ENCODE peak calls at places on chromosomes 1 and 21, in ten cellular contexts. K is activated effector memory CD4-positive, alpha-beta T cell treated with Interleukin-2 at 50 U/mL for 16 hours; P is fibroblast of lung; J is kidney glomerular epithelial cell; A is AG08396; B is HCEC 1CT; D is naive thymus-derived CD8-positive, alpha-beta T cell; E is NB4; F is posterior cingulate gyrus; C is GM23338. V is an unnamed sample.

GRCh38 chr1:241275981-241276380 is 81.0 kb downstream of the RGS7 start:
- DNase-seq in K (no peak), P (no peak), J (no peak), A (no peak), B (no peak), D (no peak), E (no peak), F (no peak), C (no peak), V (no peak)

GRCh38 chr1:19504796-19505693 is 19.7 kb upstream of the CAPZB start:
- DNase-seq in K (no peak), P (peak; percentile 98), J (peak; percentile 77), A (peak; percentile 47), B (peak; percentile 35), D (no peak), E (no peak), F (no peak), C (no peak), V (no peak)

GRCh38 chr1:165854101-165854845 is 26.9 kb downstream of the UCK2 start:
- DNase-seq in K (no peak), P (peak; percentile 78), J (peak; percentile 48), A (peak; percentile 78), B (peak; percentile 94), D (no peak), E (peak; percentile 97), F (no peak), C (no peak), V (no peak)

GRCh38 chr1:30377230-30378022 is 346.0 kb downstream of the MATN1 start:
- DNase-seq in K (no peak), P (no peak), J (no peak), A (no peak), B (no peak), D (no peak), E (peak; percentile 25), F (no peak), C (no peak), V (no peak)

GRCh38 chr1:3636531-3636930 is 11.7 kb downstream of the TPRG1L start:
- DNase-seq in K (no peak), P (no peak), J (no peak), A (no peak), B (no peak), D (no peak), E (no peak), F (no peak), C (no peak), V (no peak)

GRCh38 chr1:2855206-2856075 is 53.9 kb upstream of the TTC34 start:
- DNase-seq in K (no peak), P (no peak), J (no peak), A (no peak), B (no peak), D (no peak), E (no peak), F (peak; percentile 15), C (no peak), V (no peak)

GRCh38 chr1:201859424-201859823 is 29.3 kb upstream of the SHISA4 start:
- DNase-seq in K (no peak), P (no peak), J (no peak), A (no peak), B (no peak), D (no peak), E (no peak), F (no peak), C (no peak), V (no peak)

GRCh38 chr21:39014751-39015150 is 168.5 kb downstream of the PSMG1 start:
- DNase-seq in K (no peak), P (peak; percentile 99), J (peak; percentile 40), A (peak; percentile 81), B (peak; percentile 98), D (no peak), E (peak; percentile 83), F (no peak), C (no peak), V (no peak)

GRCh38 chr1:18320051-18320450 is 160.7 kb upstream of the KLHDC7A start:
- DNase-seq in K (no peak), P (no peak), J (no peak), A (no peak), B (no peak), D (no peak), E (no peak), F (no peak), C (no peak), V (no peak)

GRCh38 chr1:71093938-71094337 is 13.1 kb upstream of the ZRANB2 start:
- DNase-seq in K (no peak), P (peak; percentile 60), J (no peak), A (no peak), B (peak; percentile 54), D (no peak), E (peak; percentile 21), F (no peak), C (no peak), V (no peak)

GRCh38 chr1:150551049-150551783 is 2.0 kb downstream of the ADAMTSL4 start:
- DNase-seq in K (no peak), P (no peak), J (no peak), A (no peak), B (no peak), D (no peak), E (no peak), F (no peak), C (no peak), V (no peak)

V was measured in T-helper 9 cell.